ENCODE peak calls at places on chromosomes 16 and 17, in eight cellular contexts. Y, L, X, K, V, P, I and N are unnamed samples.

GRCh38 chr17:40355123-40355803 is 9.3 kb downstream of the GJD3 start:
- DNase-seq in Y (peak), L (peak), X (peak), K (peak), V (peak), P (peak), I (peak), N (no peak)

GRCh38 chr17:36592316-36592710 is 634 bp downstream of the DHRS11 start:
- DNase-seq in Y (no peak), L (no peak), X (peak), K (no peak), V (no peak), P (peak), I (peak), N (no peak)

GRCh38 chr16:73058616-73059409 is 10.9 kb upstream of the ZFHX3 start:
- DNase-seq in Y (no peak), L (peak), X (peak), K (no peak), V (peak), P (peak), I (peak), N (no peak)

GRCh38 chr17:49910094-49910857 is 58.7 kb upstream of the DLX4 start:
- DNase-seq in Y (no peak), L (no peak), X (peak), K (no peak), V (peak), P (no peak), I (no peak), N (no peak)

GRCh38 chr16:28140788-28141618 is 70.8 kb downstream of the XPO6 start:
- DNase-seq in Y (no peak), L (no peak), X (no peak), K (no peak), V (no peak), P (peak), I (no peak), N (no peak)

GRCh38 chr17:55598495-55598894 is 87.2 kb upstream of the SMIM36 start:
- DNase-seq in Y (no peak), L (no peak), X (peak), K (no peak), V (no peak), P (no peak), I (peak), N (no peak)

GRCh38 chr17:33667052-33667509 is 374.0 kb upstream of the ASIC2 start:
- DNase-seq in Y (no peak), L (no peak), X (no peak), K (no peak), V (peak), P (no peak), I (peak), N (no peak)

GRCh38 chr17:45147102-45147580 is 1.1 kb upstream of the HEXIM1 start:
- DNase-seq in Y (no peak), L (peak), X (peak), K (peak), V (no peak), P (peak), I (peak), N (peak)

GRCh38 chr16:24721830-24722238 is 7.6 kb upstream of the TNRC6A start:
- DNase-seq in Y (no peak), L (no peak), X (no peak), K (no peak), V (peak), P (no peak), I (no peak), N (no peak)

GRCh38 chr16:57614546-57615343 is 13.7 kb upstream of the ADGRG1 start:
- DNase-seq in Y (no peak), L (no peak), X (no peak), K (no peak), V (no peak), P (no peak), I (no peak), N (peak)